ENCODE peak calls at places on chromosomes 5 and 9, in nine cellular contexts. Z is psoas muscle; O is heart left ventricle; R is HepG2; G is stomach; E is uterus; U is effector memory CD4-positive, alpha-beta T cell; K is A549; S is neuronal stem cell. D is an unnamed sample.

GRCh38 chr9:35508069-35508468 is 18.2 kb downstream of the RUSC2 start:
- DNase-seq in Z (no peak), O (no peak), R (no peak), G (no peak), E (no peak), U (no peak), K (no peak), S (no peak), D (no peak)

GRCh38 chr9:68711281-68711680 is 6.2 kb downstream of the PIP5K1B start:
- DNase-seq in Z (no peak), O (no peak), R (no peak), G (no peak), E (no peak), U (no peak), K (no peak), S (no peak), D (no peak)

GRCh38 chr9:101119206-101119819 is 90.8 kb downstream of the PLPPR1 start:
- DNase-seq in Z (peak; percentile 30), O (peak; percentile 29), R (peak; percentile 57), G (peak; percentile 59), E (no peak), U (no peak), K (peak; percentile 58), S (peak; percentile 51), D (peak; percentile 68)

GRCh38 chr5:139670369-139671095 is 22.4 kb downstream of the CXXC5 start:
- DNase-seq in Z (no peak), O (peak; percentile 29), R (peak; percentile 45), G (no peak), E (no peak), U (no peak), K (no peak), S (no peak), D (no peak)

GRCh38 chr9:73149371-73150067 is 2.1 kb upstream of the ANXA1 start:
- DNase-seq in Z (no peak), O (no peak), R (no peak), G (no peak), E (no peak), U (no peak), K (peak; percentile 75), S (no peak), D (no peak)

GRCh38 chr5:168867271-168867670 is 288.1 kb upstream of the PANK3 start:
- DNase-seq in Z (no peak), O (no peak), R (no peak), G (no peak), E (no peak), U (no peak), K (no peak), S (no peak), D (no peak)

GRCh38 chr9:33129886-33130284 is 37.3 kb downstream of the B4GALT1 start:
- DNase-seq in Z (no peak), O (no peak), R (no peak), G (no peak), E (no peak), U (no peak), K (no peak), S (no peak), D (peak; percentile 27)

GRCh38 chr5:180142008-180142803 is 66.8 kb downstream of the RASGEF1C start:
- DNase-seq in Z (no peak), O (no peak), R (no peak), G (no peak), E (no peak), U (no peak), K (no peak), S (no peak), D (no peak)

GRCh38 chr9:83544002-83544698 is 5.9 kb upstream of the FRMD3 start:
- DNase-seq in Z (peak; percentile 58), O (peak; percentile 50), R (peak; percentile 75), G (peak; percentile 29), E (peak; percentile 38), U (no peak), K (peak; percentile 66), S (no peak), D (peak; percentile 26)

GRCh38 chr9:36332006-36332405 is 68.1 kb downstream of the RNF38 start:
- DNase-seq in Z (no peak), O (no peak), R (no peak), G (no peak), E (no peak), U (no peak), K (no peak), S (no peak), D (no peak)

GRCh38 chr5:61322738-61323429 is 9.2 kb upstream of the ZSWIM6 start:
- DNase-seq in Z (no peak), O (no peak), R (no peak), G (peak; percentile 69), E (no peak), U (no peak), K (no peak), S (no peak), D (peak; percentile 19)

GRCh38 chr9:136974834-136975535 is 2.3 kb upstream of the PTGDS start:
- DNase-seq in Z (no peak), O (peak; percentile 80), R (no peak), G (no peak), E (no peak), U (no peak), K (no peak), S (no peak), D (no peak)

GRCh38 chr5:140344683-140345423 is 1.6 kb downstream of the HBEGF start:
- DNase-seq in Z (peak; percentile 76), O (no peak), R (no peak), G (peak; percentile 53), E (no peak), U (no peak), K (no peak), S (no peak), D (peak; percentile 22)

GRCh38 chr5:116137544-116138378 is 52.9 kb downstream of the COMMD10 start:
- DNase-seq in Z (no peak), O (no peak), R (peak; percentile 46), G (no peak), E (no peak), U (no peak), K (peak; percentile 41), S (peak; percentile 51), D (no peak)

GRCh38 chr9:21974542-21975409 is 19.4 kb downstream of the CDKN2A start:
- DNase-seq in Z (peak; percentile 53), O (no peak), R (no peak), G (peak; percentile 61), E (no peak), U (peak; percentile 23), K (no peak), S (peak; percentile 72), D (peak; percentile 39)

GRCh38 chr5:145925353-145925752 is 11.0 kb upstream of the SH3RF2 start:
- DNase-seq in Z (no peak), O (no peak), R (no peak), G (no peak), E (no peak), U (no peak), K (peak; percentile 62), S (no peak), D (no peak)

DNA sequence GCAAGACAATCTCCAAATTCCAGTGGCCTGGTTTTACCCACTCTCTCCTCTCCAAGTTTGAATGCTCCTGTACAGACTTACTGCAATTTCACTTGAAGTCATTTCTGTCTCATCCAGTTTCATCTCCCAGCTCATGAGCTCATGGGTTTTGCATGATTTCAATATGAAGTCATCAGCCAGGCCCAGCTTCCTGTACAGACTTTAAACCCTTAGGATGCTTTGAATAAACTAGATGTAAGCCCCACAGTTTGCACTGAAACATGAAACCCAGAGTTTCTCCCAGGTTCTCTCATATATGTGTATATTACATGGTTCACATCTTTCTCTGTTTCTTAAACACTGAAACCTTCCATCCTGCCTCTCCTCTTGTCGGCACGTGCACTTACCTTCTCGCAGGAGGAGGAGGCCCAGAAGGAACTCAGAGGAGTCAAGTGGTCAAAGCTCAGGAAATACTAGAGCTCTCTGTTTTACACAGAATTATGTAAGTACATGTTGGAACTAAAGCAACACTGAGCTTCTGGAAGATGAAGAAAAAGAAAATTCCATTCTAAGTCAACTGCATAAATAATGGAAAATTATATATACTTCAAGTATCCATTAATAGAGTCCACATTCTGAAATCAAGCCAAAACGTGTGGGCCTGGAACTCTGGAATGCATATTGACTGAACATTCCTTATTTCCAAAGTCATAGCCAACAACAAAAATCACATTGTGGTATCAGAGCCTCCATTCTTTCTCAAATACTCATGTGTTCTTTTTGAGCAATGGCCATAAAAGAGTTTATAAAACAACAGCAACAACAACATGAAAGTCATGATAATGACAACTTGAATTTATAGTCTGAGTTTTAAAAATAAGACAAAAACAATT is 121.7 kb upstream of the RAI14 start:
- DNase-seq in Z (no peak), O (no peak), R (peak; percentile 14), G (no peak), E (no peak), U (no peak), K (no peak), S (no peak), D (no peak)
- H3K4me3 ChIP-seq in Z (no peak overlapping the region), O (no peak overlapping the region), R (no peak overlapping the region), G (no peak overlapping the region), E (no peak overlapping the region), U (no peak overlapping the region), K (no peak overlapping the region), S (no peak overlapping the region), D (no peak overlapping the region)

GRCh38 chr5:169901896-169902295 is 78.4 kb downstream of the INSYN2B start:
- DNase-seq in Z (no peak), O (no peak), R (no peak), G (no peak), E (no peak), U (no peak), K (no peak), S (no peak), D (no peak)
- H3K4me3 ChIP-seq in Z (no peak overlapping the region), O (no peak overlapping the region), R (no peak overlapping the region), G (no peak overlapping the region), E (no peak overlapping the region), U (no peak overlapping the region), K (no peak overlapping the region), S (no peak overlapping the region), D (no peak overlapping the region)

DNA sequence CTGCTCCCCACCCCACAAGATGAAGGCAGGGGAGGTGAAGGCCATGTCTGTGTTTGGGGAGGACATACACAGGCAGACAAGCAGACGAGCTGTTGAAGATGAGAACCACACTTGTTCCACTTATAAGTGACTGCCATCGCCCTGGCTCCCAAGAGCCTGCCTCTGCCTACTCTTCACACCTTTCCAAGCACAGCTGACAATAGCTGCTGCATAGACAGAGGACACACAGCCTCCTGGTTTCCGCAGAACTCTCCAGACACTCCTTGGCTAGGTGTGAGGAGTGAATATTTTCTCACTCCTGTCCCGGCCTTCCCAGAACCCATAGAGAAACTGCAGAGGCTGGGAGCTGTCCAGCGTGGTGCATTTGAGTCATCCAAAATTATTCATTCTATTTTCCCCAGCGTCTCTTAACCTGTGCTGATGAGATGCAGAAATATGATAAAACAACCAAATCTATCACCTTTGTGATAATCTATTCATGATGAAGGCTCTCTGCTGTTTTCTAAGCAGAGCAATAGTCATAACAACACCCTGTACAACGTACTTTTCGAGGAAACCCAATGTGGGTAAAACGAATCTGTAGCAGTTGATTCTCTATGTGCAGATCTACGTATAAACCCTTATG is 24.7 kb downstream of the KLF9 start:
- DNase-seq in Z (no peak), O (peak; percentile 46), R (no peak), G (no peak), E (no peak), U (no peak), K (no peak), S (no peak), D (no peak)
- H3K4me3 ChIP-seq in Z (no peak overlapping the region), O (no peak overlapping the region), R (no peak overlapping the region), G (no peak overlapping the region), E (no peak overlapping the region), U (no peak overlapping the region), K (no peak overlapping the region), S (no peak overlapping the region), D (no peak overlapping the region)

DNA sequence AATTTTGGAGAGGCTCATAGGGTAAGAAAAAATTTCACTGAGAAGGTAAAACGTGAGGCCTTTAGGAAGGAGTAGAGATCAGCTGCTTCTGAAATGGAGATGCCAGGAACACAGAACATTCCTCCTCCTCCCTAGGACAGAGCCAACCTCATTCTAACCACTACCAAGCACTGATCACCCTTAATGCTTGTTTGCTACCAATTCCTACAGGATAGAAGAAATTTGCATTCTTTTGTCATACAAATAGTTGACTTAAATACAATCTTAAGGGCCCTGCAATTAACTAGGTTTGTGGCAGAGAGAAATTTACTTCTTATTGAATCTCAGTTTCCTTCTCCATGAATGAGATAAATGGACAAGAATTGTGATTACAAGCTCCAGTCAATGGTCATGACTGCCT is 780.2 kb upstream of the WWC1 start:
- DNase-seq in Z (no peak), O (no peak), R (no peak), G (no peak), E (no peak), U (no peak), K (no peak), S (no peak), D (no peak)
- H3K4me3 ChIP-seq in Z (no peak overlapping the region), O (no peak overlapping the region), R (no peak overlapping the region), G (no peak overlapping the region), E (no peak overlapping the region), U (no peak overlapping the region), K (no peak overlapping the region), S (no peak overlapping the region), D (no peak overlapping the region)

D was measured in body of pancreas.